ENCODE peak calls at places on chromosomes 11 and 22, in eight cellular contexts. V, R, M, H, S, A, U and L are unnamed samples.

GRCh38 chr11:70428701-70429427 is 30.5 kb downstream of the CTTN start:
- DNase-seq in H (no peak), M (no peak), V (no peak), R (no peak), A (no peak), U (no peak), S (no peak), L (no peak)

GRCh38 chr11:2802389-2803185 is 83.0 kb downstream of the CDKN1C start:
- DNase-seq in H (no peak), R (no peak), M (no peak), V (no peak), U (peak; percentile 27), A (no peak), S (no peak), L (peak; percentile 33)

GRCh38 chr22:30575011-30575671 is 676 bp upstream of the GAL3ST1 start:
- DNase-seq in R (peak; percentile 88), M (no peak), A (no peak), V (peak; percentile 14), H (no peak), U (no peak), S (peak; percentile 62), L (no peak)

GRCh38 chr11:111541209-111542061 is 915 bp downstream of the LAYN start:
- DNase-seq in A (no peak), M (no peak), R (peak; percentile 84), V (peak; percentile 81), S (peak; percentile 49), U (no peak), H (peak; percentile 4), L (peak; percentile 61)

GRCh38 chr11:124812876-124813275 is 12.7 kb upstream of the MSANTD2 start:
- DNase-seq in U (peak; percentile 3), V (peak; percentile 22), A (no peak), M (no peak), R (no peak), H (no peak), S (no peak), L (no peak)

GRCh38 chr22:19275104-19275503 is 16.4 kb downstream of the CLTCL1 start:
- DNase-seq in H (no peak), S (no peak), R (no peak), M (no peak), A (no peak), U (no peak), V (no peak), L (no peak)

GRCh38 chr11:65549088-65549487 is 9.1 kb downstream of the LTBP3 start:
- DNase-seq in S (no peak), H (no peak), U (no peak), R (no peak), M (no peak), V (no peak), A (no peak), L (no peak)

GRCh38 chr22:27135582-27135981 is 478.2 kb downstream of the MIAT start:
- DNase-seq in A (no peak), S (no peak), H (no peak), V (peak; percentile 30), U (no peak), R (peak; percentile 75), M (no peak), L (no peak)

GRCh38 chr22:41885116-41885515 is 29.8 kb downstream of the SHISA8 start:
- DNase-seq in H (no peak), R (no peak), V (no peak), S (no peak), A (no peak), M (no peak), U (no peak), L (no peak)

GRCh38 chr11:64566915-64567882 is 23.8 kb upstream of the SLC22A12 start:
- DNase-seq in M (no peak), V (no peak), S (peak; percentile 30), U (no peak), R (no peak), H (no peak), A (no peak), L (no peak)

GRCh38 chr11:118916842-118917388 is 8.8 kb downstream of the BCL9L start:
- DNase-seq in A (no peak), U (no peak), M (no peak), H (no peak), S (no peak), R (peak; percentile 84), V (no peak), L (peak; percentile 27)

GRCh38 chr11:88307749-88308425 is 29.6 kb downstream of the CTSC start:
- DNase-seq in H (no peak), S (no peak), M (no peak), U (no peak), A (no peak), V (no peak), R (no peak), L (no peak)

GRCh38 chr11:122893131-122893530 is 10.6 kb downstream of the JHY start:
- DNase-seq in R (no peak), S (no peak), M (no peak), A (no peak), U (no peak), H (no peak), V (no peak), L (no peak)

GRCh38 chr11:45802531-45803317 is 2.2 kb upstream of the SLC35C1 start:
- DNase-seq in S (no peak), A (no peak), H (no peak), R (no peak), U (no peak), V (no peak), M (no peak), L (no peak)

GRCh38 chr22:47163876-47164513 is 401.5 kb downstream of the TBC1D22A start:
- DNase-seq in M (no peak), S (no peak), H (no peak), R (no peak), A (no peak), U (no peak), V (peak; percentile 24), L (no peak)

GRCh38 chr11:126318642-126319373 is 14.9 kb downstream of the DCPS start:
- DNase-seq in A (no peak), S (no peak), V (no peak), M (no peak), R (peak; percentile 71), U (no peak), H (no peak), L (no peak)

GRCh38 chr11:7574491-7575129 is 60.8 kb downstream of the PPFIBP2 start:
- DNase-seq in U (no peak), H (no peak), V (no peak), S (no peak), M (no peak), R (peak; percentile 41), A (no peak), L (no peak)